ENCODE peak calls at places on chromosomes 2 and 18, in nine cellular contexts. B, D, O, A, N, Z, P, I and S are unnamed samples. For H3K4me1 and H3K36me3, the result is how much of the 10 kb centered on the place peaks cover.

GRCh38 chr2:47898089-47898731 is 8.1 kb downstream of the FBXO11 start:
- DNase-seq in D (no peak), I (no peak), B (no peak), P (no peak), N (no peak), O (no peak), A (no peak), Z (no peak), S (no peak)

GRCh38 chr18:51867767-51868166 is 472.2 kb upstream of the DCC start:
- DNase-seq in Z (no peak), I (peak), P (peak), N (no peak), O (no peak), B (no peak), A (no peak), D (no peak), S (no peak)

GRCh38 chr2:73983322-73984202 is 1.1 kb upstream of the TET3 start:
- DNase-seq in O (no peak), B (no peak), D (no peak), Z (peak), N (no peak), P (peak), A (peak), I (no peak), S (no peak)

GRCh38 chr2:123468071-123468470 is 557.0 kb upstream of the CNTNAP5 start:
- DNase-seq in P (no peak), Z (no peak), O (no peak), A (no peak), B (no peak), N (no peak), I (no peak), D (no peak), S (no peak)

GRCh38 chr2:152481881-152482280 is 146.9 kb downstream of the FMNL2 start:
- DNase-seq in I (no peak), B (no peak), Z (no peak), A (no peak), D (no peak), P (no peak), O (no peak), N (no peak), S (no peak)

GRCh38 chr2:7190587-7191320 is 273.5 kb downstream of the RNF144A start:
- DNase-seq in D (no peak), Z (no peak), I (peak), N (no peak), O (no peak), A (no peak), P (peak), B (no peak), S (no peak)

GRCh38 chr2:100292022-100292580 is 30.2 kb downstream of the LONRF2 start:
- DNase-seq in O (peak), B (peak), N (peak), A (peak), P (peak), I (peak), D (no peak), Z (no peak), S (no peak)

GRCh38 chr2:203623616-203624015 is 82.8 kb upstream of the CD28 start:
- DNase-seq in I (peak), P (no peak), O (no peak), Z (no peak), A (no peak), N (peak), B (no peak), D (no peak), S (no peak)

GRCh38 chr18:77068321-77068841 is 64.2 kb downstream of the MBP start:
- DNase-seq in D (no peak), B (no peak), P (no peak), A (no peak), Z (no peak), O (peak), N (peak), I (peak), S (no peak)

GRCh38 chr2:36366491-36367120 is 11.0 kb downstream of the CRIM1 start:
- DNase-seq in A (no peak), I (peak), O (no peak), P (no peak), D (no peak), N (no peak), B (no peak), Z (no peak), S (no peak)

GRCh38 chr18:59996370-59996966 is 96.7 kb downstream of the PMAIP1 start:
- DNase-seq in A (peak), Z (no peak), D (no peak), I (peak), O (no peak), P (peak), N (no peak), B (no peak), S (no peak)

GRCh38 chr2:45729753-45730512 is 78.5 kb downstream of the PRKCE start:
- DNase-seq in Z (no peak), P (peak), I (no peak), A (no peak), N (no peak), O (no peak), D (no peak), B (no peak), S (no peak)

GRCh38 chr2:16122556-16122955 is 182.2 kb downstream of the MYCN start:
- DNase-seq in D (no peak), P (no peak), A (no peak), I (no peak), B (no peak), N (no peak), Z (no peak), O (no peak), S (no peak)

GRCh38 chr2:139652385-139652784 is 872.2 kb upstream of the NXPH2 start:
- DNase-seq in P (no peak), O (no peak), I (no peak), D (no peak), Z (no peak), B (no peak), A (no peak), N (no peak), S (no peak)

GRCh38 chr2:38377501-38378258 is 607 bp upstream of the ATL2 start:
- DNase-seq in Z (no peak), I (peak), P (no peak), B (no peak), N (no peak), O (no peak), D (no peak), A (no peak), S (no peak)
- H3K4me1 ChIP-seq in Z (under half), I (under half), P (under half), B (under half), N (half or more), O (under half), D (under half), A (under half), S (under half)

GRCh38 chr2:112754562-112754961 is 9.8 kb downstream of the CKAP2L start:
- DNase-seq in Z (no peak), I (no peak), O (no peak), D (no peak), P (no peak), B (no peak), N (no peak), A (no peak), S (no peak)
- H3K36me3 ChIP-seq in Z (under half), I (under half), O (under half), D (under half), P (under half), B (under half), N (under half), A (under half), S (under half)

GRCh38 chr2:227486688-227487087 is 14.7 kb downstream of the AGFG1 start:
- DNase-seq in B (no peak), D (no peak), O (no peak), P (no peak), Z (no peak), A (no peak), I (no peak), N (no peak), S (no peak)
- H3K4me1 ChIP-seq in B (under half), D (under half), O (under half), P (under half), Z (under half), A (under half), I (under half), N (half or more), S (under half)

DNA sequence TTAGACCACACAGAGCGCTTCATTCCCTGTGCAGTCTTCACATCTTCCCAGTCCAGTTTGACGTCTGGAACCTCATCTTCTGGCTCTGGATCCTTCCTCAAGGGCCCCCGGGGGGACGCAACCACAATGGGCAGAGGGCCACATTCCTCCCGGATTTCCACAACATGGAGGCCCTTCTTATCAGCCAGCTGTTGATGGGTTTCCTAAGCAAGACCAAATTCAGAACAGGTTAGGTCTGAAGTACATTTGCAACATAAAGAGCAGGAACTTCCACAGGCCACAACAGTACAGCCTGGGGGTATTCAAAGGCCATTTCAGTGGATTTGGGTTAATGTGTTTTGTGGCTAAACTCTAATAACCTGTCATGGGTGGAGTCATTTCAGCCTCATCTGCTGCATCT is 34.2 kb downstream of the MRPS5 start:
- DNase-seq in N (no peak), O (no peak), A (no peak), B (no peak), Z (no peak), I (no peak), P (no peak), D (no peak), S (no peak)
- H3K36me3 ChIP-seq in N (under half), O (under half), A (under half), B (under half), Z (half or more), I (under half), P (under half), D (half or more), S (half or more)

GRCh38 chr2:8644605-8645175 is 37.2 kb upstream of the ID2 start:
- DNase-seq in O (no peak), Z (no peak), P (no peak), A (no peak), D (peak), I (no peak), B (no peak), N (no peak), S (no peak)

GRCh38 chr2:8646731-8647461 is 35.0 kb upstream of the ID2 start:
- DNase-seq in D (no peak), P (no peak), O (no peak), Z (no peak), N (no peak), I (no peak), B (no peak), A (no peak), S (no peak)

GRCh38 chr2:8643996-8644356 is 37.9 kb upstream of the ID2 start:
- DNase-seq in I (no peak), P (no peak), D (peak), O (no peak), A (no peak), B (no peak), Z (no peak), N (no peak), S (peak)

GRCh38 chr2:8643238-8643995 is 38.4 kb upstream of the ID2 start:
- DNase-seq in D (no peak), I (no peak), N (no peak), O (no peak), A (no peak), P (no peak), B (no peak), Z (no peak), S (no peak)

DNA sequence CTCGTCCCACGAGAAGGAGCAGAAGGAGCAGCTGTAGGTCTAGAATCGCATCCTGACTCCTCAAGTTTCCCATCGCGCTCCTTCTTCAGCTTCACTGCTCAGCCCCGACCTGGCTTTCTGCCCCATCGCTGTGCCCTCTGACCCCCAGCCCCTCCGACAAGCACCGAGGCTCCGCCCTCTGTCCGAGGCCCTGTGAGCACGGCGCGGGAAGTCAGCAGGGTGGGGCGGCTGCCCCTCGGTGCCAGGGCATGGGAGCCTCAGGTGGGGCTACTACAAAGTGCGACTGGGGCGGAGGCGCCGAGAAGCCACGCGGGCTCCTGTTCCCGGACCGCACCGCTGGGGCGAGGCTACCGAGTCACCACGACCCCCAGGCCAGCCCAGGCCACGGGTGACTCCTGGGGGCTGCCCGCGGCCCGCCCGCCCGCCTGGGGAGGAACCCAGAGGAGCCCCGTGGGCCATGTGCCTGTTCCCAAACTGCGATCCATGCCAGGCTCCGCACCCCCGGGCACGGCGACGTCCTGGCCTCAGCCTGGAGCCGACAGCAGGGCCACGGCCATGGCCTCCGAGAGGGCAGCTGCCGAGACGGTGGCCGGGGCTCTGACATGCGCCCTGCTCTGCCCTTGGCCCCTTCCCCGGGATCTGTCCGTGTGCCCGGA is 36.6 kb upstream of the ID2 start:
- DNase-seq in Z (no peak), O (no peak), P (no peak), D (peak), N (no peak), B (no peak), A (no peak), I (no peak), S (no peak)
- H3K4me1 ChIP-seq in Z (under half), O (under half), P (under half), D (under half), N (under half), B (under half), A (under half), I (under half), S (under half)

GRCh38 chr2:24820175-24820513 is 26.9 kb downstream of the CENPO start:
- DNase-seq in I (no peak), A (no peak), N (no peak), O (no peak), P (no peak), B (no peak), D (no peak), Z (no peak), S (no peak)

GRCh38 chr2:24821433-24821891 is 28.2 kb downstream of the CENPO start:
- DNase-seq in P (no peak), Z (no peak), D (no peak), A (no peak), I (no peak), O (no peak), N (no peak), B (no peak), S (no peak)

GRCh38 chr2:24824071-24824588 is 30.9 kb downstream of the CENPO start:
- DNase-seq in A (no peak), I (no peak), Z (peak), D (no peak), B (no peak), P (no peak), N (no peak), O (no peak), S (no peak)

GRCh38 chr2:24820598-24821432 is 27.6 kb downstream of the CENPO start:
- DNase-seq in I (no peak), Z (no peak), O (no peak), P (no peak), D (no peak), B (no peak), A (no peak), N (no peak), S (no peak)

GRCh38 chr2:24822049-24822706 is 29.0 kb downstream of the CENPO start:
- DNase-seq in N (no peak), P (peak), Z (no peak), O (no peak), D (no peak), A (no peak), I (no peak), B (no peak), S (no peak)
- H3K36me3 ChIP-seq in N (under half), P (under half), Z (under half), O (under half), D (half or more), A (under half), I (under half), B (under half), S (under half)